ENCODE peak calls at places on chromosomes 6 and 20, in seven cellular contexts. K is stimulated activated CD4-positive, alpha-beta T cell treated with anti-CD3 and anti-CD28 coated beads, Interleukin-2, amount 100 ng/mL, for 48 hours; T is tibial nerve; E is progenitor cell of endocrine pancreas; W is COR-L47; V is HT1080; X is dermis microvascular lymphatic vessel endothelial cell. R is an unnamed sample.

GRCh38 chr20:11691766-11692165 is 225.9 kb upstream of the BTBD3 start:
- DNase-seq in K (no peak), T (no peak), E (no peak), W (no peak), V (no peak), X (peak; percentile 18), R (no peak)

GRCh38 chr6:45052325-45052724 is 275.8 kb upstream of the RUNX2 start:
- DNase-seq in K (no peak), T (no peak), E (no peak), W (no peak), V (no peak), X (no peak), R (no peak)

GRCh38 chr20:32972181-32973076 is 31.8 kb downstream of the SUN5 start:
- DNase-seq in K (peak; percentile 64), T (no peak), E (no peak), W (no peak), V (peak; percentile 39), X (peak; percentile 20), R (peak; percentile 84)

GRCh38 chr6:166488081-166488685 is 98.3 kb downstream of the RAMACL start:
- DNase-seq in K (peak; percentile 62), T (peak; percentile 33), E (no peak), W (no peak), V (peak; percentile 8), X (peak; percentile 100), R (peak; percentile 32)

GRCh38 chr6:138493413-138493812 is 5.9 kb downstream of the NHSL1 start:
- DNase-seq in K (no peak), T (no peak), E (no peak), W (no peak), V (no peak), X (peak; percentile 36), R (no peak)

GRCh38 chr20:31953749-31954148 is 1.9 kb upstream of the PDRG1 start:
- DNase-seq in K (no peak), T (no peak), E (no peak), W (no peak), V (no peak), X (no peak), R (no peak)

GRCh38 chr6:148952147-148953041 is 205.6 kb downstream of the UST start:
- DNase-seq in K (no peak), T (no peak), E (no peak), W (no peak), V (peak; percentile 28), X (no peak), R (no peak)

GRCh38 chr6:43089874-43090556 is 13.9 kb downstream of the PTK7 start:
- DNase-seq in K (no peak), T (no peak), E (no peak), W (no peak), V (no peak), X (no peak), R (no peak)

GRCh38 chr6:130132286-130132701 is 90.5 kb downstream of the SAMD3 start:
- DNase-seq in K (peak; percentile 26), T (no peak), E (no peak), W (no peak), V (no peak), X (no peak), R (peak; percentile 21)

GRCh38 chr20:6705106-6705766 is 62.2 kb upstream of the BMP2 start:
- DNase-seq in K (no peak), T (no peak), E (no peak), W (no peak), V (no peak), X (no peak), R (no peak)

GRCh38 chr6:157253699-157254098 is 69.6 kb downstream of the TMEM242 start:
- DNase-seq in K (no peak), T (no peak), E (no peak), W (no peak), V (no peak), X (no peak), R (no peak)